ENCODE peak calls at places on chromosome 14, in five cellular contexts. One of them, this sample, is unnamed.

GRCh38 chr14:90818715-90819114 is 2.5 kb upstream of the TTC7B start:
- DNase-seq in breast epithelium: no peak
- DNase-seq in lower lobe of right lung: no peak
- DNase-seq in activated CD8-positive, alpha-beta T cell treated with anti-CD3 and anti-CD28 coated beads for 36 hours: no peak
- DNase-seq in sigmoid colon: no peak
- DNase-seq in this sample: no peak

GRCh38 chr14:33515441-33515840 is 435.4 kb downstream of the EGLN3 start:
- DNase-seq in lower lobe of right lung: no peak
- DNase-seq in activated CD8-positive, alpha-beta T cell treated with anti-CD3 and anti-CD28 coated beads for 36 hours: no peak
- DNase-seq in sigmoid colon: no peak
- DNase-seq in breast epithelium: no peak
- DNase-seq in this sample: no peak

GRCh38 chr14:106294324-106294723 is 767.9 kb downstream of the TMEM121 start:
- DNase-seq in breast epithelium: no peak
- DNase-seq in lower lobe of right lung: no peak
- DNase-seq in activated CD8-positive, alpha-beta T cell treated with anti-CD3 and anti-CD28 coated beads for 36 hours: no peak
- DNase-seq in sigmoid colon: no peak
- DNase-seq in this sample: no peak

GRCh38 chr14:81127785-81128184 is 93.0 kb downstream of the GTF2A1 start:
- DNase-seq in lower lobe of right lung: no peak
- DNase-seq in sigmoid colon: no peak
- DNase-seq in breast epithelium: no peak
- DNase-seq in activated CD8-positive, alpha-beta T cell treated with anti-CD3 and anti-CD28 coated beads for 36 hours: no peak
- DNase-seq in this sample: no peak

GRCh38 chr14:24310666-24311604 is at the start of gene LTB4R:
- DNase-seq in lower lobe of right lung: peak
- DNase-seq in breast epithelium: peak
- DNase-seq in activated CD8-positive, alpha-beta T cell treated with anti-CD3 and anti-CD28 coated beads for 36 hours: peak
- DNase-seq in sigmoid colon: peak
- DNase-seq in this sample: peak

GRCh38 chr14:96286251-96286650 is 30.2 kb downstream of the BDKRB1 start:
- DNase-seq in lower lobe of right lung: no peak
- DNase-seq in breast epithelium: no peak
- DNase-seq in activated CD8-positive, alpha-beta T cell treated with anti-CD3 and anti-CD28 coated beads for 36 hours: no peak
- DNase-seq in sigmoid colon: no peak
- DNase-seq in this sample: no peak

GRCh38 chr14:76811561-76811960 is 1.1 kb downstream of the ANGEL1 start:
- DNase-seq in activated CD8-positive, alpha-beta T cell treated with anti-CD3 and anti-CD28 coated beads for 36 hours: no peak
- DNase-seq in lower lobe of right lung: no peak
- DNase-seq in breast epithelium: no peak
- DNase-seq in sigmoid colon: no peak
- DNase-seq in this sample: no peak

GRCh38 chr14:40987481-40987880 is 619.2 kb upstream of the LRFN5 start:
- DNase-seq in lower lobe of right lung: no peak
- DNase-seq in sigmoid colon: no peak
- DNase-seq in activated CD8-positive, alpha-beta T cell treated with anti-CD3 and anti-CD28 coated beads for 36 hours: no peak
- DNase-seq in breast epithelium: no peak
- DNase-seq in this sample: no peak

GRCh38 chr14:52325126-52325525 is 11.0 kb downstream of the PTGER2 start:
- DNase-seq in breast epithelium: no peak
- DNase-seq in sigmoid colon: no peak
- DNase-seq in lower lobe of right lung: no peak
- DNase-seq in activated CD8-positive, alpha-beta T cell treated with anti-CD3 and anti-CD28 coated beads for 36 hours: peak
- DNase-seq in this sample: peak

GRCh38 chr14:80507292-80507869 is 296.1 kb upstream of the DIO2 start:
- DNase-seq in sigmoid colon: no peak
- DNase-seq in lower lobe of right lung: no peak
- DNase-seq in activated CD8-positive, alpha-beta T cell treated with anti-CD3 and anti-CD28 coated beads for 36 hours: no peak
- DNase-seq in breast epithelium: no peak
- DNase-seq in this sample: no peak

GRCh38 chr14:70188292-70188607 is 501 bp downstream of the SLC8A3 start:
- DNase-seq in breast epithelium: no peak
- DNase-seq in sigmoid colon: no peak
- DNase-seq in activated CD8-positive, alpha-beta T cell treated with anti-CD3 and anti-CD28 coated beads for 36 hours: peak
- DNase-seq in lower lobe of right lung: no peak
- DNase-seq in this sample: no peak

GRCh38 chr14:105912641-105913180 is 386.3 kb downstream of the TMEM121 start:
- DNase-seq in sigmoid colon: no peak
- DNase-seq in breast epithelium: no peak
- DNase-seq in activated CD8-positive, alpha-beta T cell treated with anti-CD3 and anti-CD28 coated beads for 36 hours: no peak
- DNase-seq in lower lobe of right lung: peak
- DNase-seq in this sample: no peak

GRCh38 chr14:24145700-24146621 is at the start of gene PSME2:
- DNase-seq in breast epithelium: no peak
- DNase-seq in activated CD8-positive, alpha-beta T cell treated with anti-CD3 and anti-CD28 coated beads for 36 hours: peak
- DNase-seq in sigmoid colon: no peak
- DNase-seq in lower lobe of right lung: no peak
- DNase-seq in this sample: no peak

GRCh38 chr14:48937796-48938195 is 648.4 kb downstream of the RPS29 start:
- DNase-seq in activated CD8-positive, alpha-beta T cell treated with anti-CD3 and anti-CD28 coated beads for 36 hours: no peak
- DNase-seq in sigmoid colon: peak
- DNase-seq in lower lobe of right lung: no peak
- DNase-seq in breast epithelium: no peak
- DNase-seq in this sample: no peak

GRCh38 chr14:72597834-72598233 is 296.1 kb downstream of the DPF3 start:
- DNase-seq in activated CD8-positive, alpha-beta T cell treated with anti-CD3 and anti-CD28 coated beads for 36 hours: no peak
- DNase-seq in breast epithelium: no peak
- DNase-seq in sigmoid colon: no peak
- DNase-seq in lower lobe of right lung: no peak
- DNase-seq in this sample: no peak

GRCh38 chr14:73710737-73711136 is 3.4 kb downstream of the PNMA1 start:
- DNase-seq in sigmoid colon: no peak
- DNase-seq in activated CD8-positive, alpha-beta T cell treated with anti-CD3 and anti-CD28 coated beads for 36 hours: no peak
- DNase-seq in breast epithelium: no peak
- DNase-seq in lower lobe of right lung: no peak
- DNase-seq in this sample: no peak

GRCh38 chr14:59427653-59428578 is 37.3 kb downstream of the GPR135 start:
- DNase-seq in sigmoid colon: peak
- DNase-seq in activated CD8-positive, alpha-beta T cell treated with anti-CD3 and anti-CD28 coated beads for 36 hours: peak
- DNase-seq in breast epithelium: no peak
- DNase-seq in lower lobe of right lung: no peak
- DNase-seq in this sample: no peak

GRCh38 chr14:51093371-51094281 is 1.3 kb downstream of the TRIM9 start:
- DNase-seq in lower lobe of right lung: no peak
- DNase-seq in sigmoid colon: peak
- DNase-seq in breast epithelium: peak
- DNase-seq in activated CD8-positive, alpha-beta T cell treated with anti-CD3 and anti-CD28 coated beads for 36 hours: peak
- DNase-seq in this sample: peak

GRCh38 chr14:58947816-58948440 is 240.5 kb upstream of the DAAM1 start:
- DNase-seq in lower lobe of right lung: no peak
- DNase-seq in breast epithelium: no peak
- DNase-seq in activated CD8-positive, alpha-beta T cell treated with anti-CD3 and anti-CD28 coated beads for 36 hours: peak
- DNase-seq in sigmoid colon: no peak
- DNase-seq in this sample: no peak

GRCh38 chr14:51337520-51337919 is 97.5 kb downstream of the TMX1 start:
- DNase-seq in lower lobe of right lung: no peak
- DNase-seq in breast epithelium: peak
- DNase-seq in activated CD8-positive, alpha-beta T cell treated with anti-CD3 and anti-CD28 coated beads for 36 hours: no peak
- DNase-seq in sigmoid colon: no peak
- DNase-seq in this sample: no peak

GRCh38 chr14:35858521-35859209 is 32.5 kb downstream of the BRMS1L start:
- DNase-seq in sigmoid colon: no peak
- DNase-seq in breast epithelium: no peak
- DNase-seq in activated CD8-positive, alpha-beta T cell treated with anti-CD3 and anti-CD28 coated beads for 36 hours: no peak
- DNase-seq in lower lobe of right lung: no peak
- DNase-seq in this sample: no peak

GRCh38 chr14:102029956-102030355 is 56.9 kb downstream of the HSP90AA1 start:
- DNase-seq in activated CD8-positive, alpha-beta T cell treated with anti-CD3 and anti-CD28 coated beads for 36 hours: no peak
- DNase-seq in sigmoid colon: no peak
- DNase-seq in breast epithelium: no peak
- DNase-seq in lower lobe of right lung: no peak
- DNase-seq in this sample: no peak

GRCh38 chr14:22841769-22842168 is 5.4 kb downstream of the MMP14 start:
- DNase-seq in sigmoid colon: peak
- DNase-seq in lower lobe of right lung: peak
- DNase-seq in breast epithelium: no peak
- DNase-seq in activated CD8-positive, alpha-beta T cell treated with anti-CD3 and anti-CD28 coated beads for 36 hours: no peak
- DNase-seq in this sample: peak

GRCh38 chr14:39015964-39016577 is 87.0 kb downstream of the SEC23A start:
- DNase-seq in sigmoid colon: no peak
- DNase-seq in breast epithelium: no peak
- DNase-seq in lower lobe of right lung: no peak
- DNase-seq in activated CD8-positive, alpha-beta T cell treated with anti-CD3 and anti-CD28 coated beads for 36 hours: no peak
- DNase-seq in this sample: no peak

GRCh38 chr14:77206877-77207389 is 25.3 kb downstream of the TMEM63C start:
- DNase-seq in breast epithelium: no peak
- DNase-seq in activated CD8-positive, alpha-beta T cell treated with anti-CD3 and anti-CD28 coated beads for 36 hours: no peak
- DNase-seq in lower lobe of right lung: no peak
- DNase-seq in sigmoid colon: no peak
- DNase-seq in this sample: no peak

GRCh38 chr14:95895720-95896119 is 19.1 kb downstream of the TUNAR start:
- DNase-seq in sigmoid colon: no peak
- DNase-seq in breast epithelium: no peak
- DNase-seq in activated CD8-positive, alpha-beta T cell treated with anti-CD3 and anti-CD28 coated beads for 36 hours: peak
- DNase-seq in lower lobe of right lung: no peak
- DNase-seq in this sample: peak

GRCh38 chr14:26394114-26394855 is 203.5 kb downstream of the NOVA1 start:
- DNase-seq in sigmoid colon: no peak
- DNase-seq in lower lobe of right lung: no peak
- DNase-seq in breast epithelium: no peak
- DNase-seq in activated CD8-positive, alpha-beta T cell treated with anti-CD3 and anti-CD28 coated beads for 36 hours: no peak
- DNase-seq in this sample: no peak

GRCh38 chr14:38948171-38948570 is 154.9 kb downstream of the SEC23A start:
- DNase-seq in sigmoid colon: no peak
- DNase-seq in activated CD8-positive, alpha-beta T cell treated with anti-CD3 and anti-CD28 coated beads for 36 hours: no peak
- DNase-seq in lower lobe of right lung: no peak
- DNase-seq in breast epithelium: no peak
- DNase-seq in this sample: no peak

GRCh38 chr14:77638738-77639137 is 22.3 kb upstream of the SPTLC2 start:
- DNase-seq in lower lobe of right lung: no peak
- DNase-seq in sigmoid colon: no peak
- DNase-seq in breast epithelium: no peak
- DNase-seq in activated CD8-positive, alpha-beta T cell treated with anti-CD3 and anti-CD28 coated beads for 36 hours: no peak
- DNase-seq in this sample: no peak

GRCh38 chr14:54301349-54301748 is 95.5 kb upstream of the CDKN3 start:
- DNase-seq in lower lobe of right lung: peak
- DNase-seq in sigmoid colon: no peak
- DNase-seq in activated CD8-positive, alpha-beta T cell treated with anti-CD3 and anti-CD28 coated beads for 36 hours: no peak
- DNase-seq in breast epithelium: no peak
- DNase-seq in this sample: no peak

DNA sequence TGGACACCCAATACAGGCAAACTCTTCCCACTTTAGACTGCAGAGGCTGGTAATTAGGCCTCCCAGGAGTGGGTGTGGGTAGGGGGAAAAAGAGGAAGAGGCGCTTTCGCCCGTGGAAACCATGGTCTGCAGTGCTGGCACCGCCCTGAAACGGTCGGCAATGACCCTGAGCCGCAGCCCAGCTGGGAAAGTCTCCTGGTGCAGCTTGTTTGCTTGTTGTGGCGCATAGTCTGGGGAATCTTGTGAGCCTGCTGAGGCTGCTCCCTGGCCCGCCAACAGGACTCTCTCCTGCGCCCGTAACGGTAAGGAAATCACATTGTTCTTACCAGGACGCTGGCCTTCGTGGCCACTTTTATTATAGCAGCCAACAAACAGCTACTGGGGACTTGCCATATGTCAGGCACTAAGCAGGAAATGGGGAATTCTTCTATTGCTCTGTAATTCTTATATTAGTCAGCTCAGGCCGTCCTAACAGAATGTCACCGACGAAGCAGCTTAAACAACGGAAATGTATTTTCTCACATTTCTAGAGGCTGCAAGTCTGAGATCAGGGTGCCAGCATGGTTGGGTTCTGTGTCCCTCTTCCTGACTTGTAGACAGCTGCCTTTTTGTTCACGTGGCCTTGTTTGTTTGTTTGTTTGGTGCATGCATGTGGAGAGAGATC is 52.5 kb upstream of the RIN3 start:
- DNase-seq in activated CD8-positive, alpha-beta T cell treated with anti-CD3 and anti-CD28 coated beads for 36 hours: peak
- DNase-seq in lower lobe of right lung: no peak
- DNase-seq in breast epithelium: no peak
- DNase-seq in sigmoid colon: peak
- DNase-seq in this sample: no peak
- TF ChIP-seq CTCF in activated CD8-positive, alpha-beta T cell treated with anti-CD3 and anti-CD28 coated beads for 36 hours: no peak
- TF ChIP-seq CTCF in lower lobe of right lung: no peak
- TF ChIP-seq CTCF in breast epithelium: no peak
- TF ChIP-seq CTCF in sigmoid colon: no peak
- TF ChIP-seq CTCF in this sample: no peak

DNA sequence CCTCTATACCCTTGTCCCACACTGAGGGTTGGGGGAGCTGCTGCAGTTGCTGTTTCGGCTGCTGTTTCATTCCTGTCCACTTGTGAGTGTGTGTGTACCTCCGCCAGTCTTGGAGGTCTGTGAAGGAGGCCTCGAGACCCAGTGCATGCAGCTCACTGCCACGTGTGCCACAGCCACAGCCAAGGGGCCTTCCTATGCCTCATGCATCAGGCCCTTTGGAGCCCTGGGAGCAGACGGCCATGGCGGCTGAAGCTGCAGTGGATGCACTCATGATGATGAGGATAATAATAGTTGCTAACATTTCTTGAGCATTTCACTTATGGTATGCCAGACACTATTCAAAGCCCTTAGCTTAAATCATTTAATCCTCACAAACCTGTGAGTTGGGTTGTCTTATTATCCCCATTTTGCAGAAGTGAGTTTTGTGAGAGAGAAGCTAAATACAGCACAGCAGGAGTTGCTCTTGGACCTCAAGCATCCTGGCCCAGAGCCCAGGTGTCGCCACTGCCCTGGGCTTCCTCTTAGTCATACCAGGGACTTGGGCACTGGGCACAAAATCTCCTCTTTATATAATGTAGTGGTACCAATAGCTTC is 156.6 kb downstream of the PRKCH start:
- DNase-seq in activated CD8-positive, alpha-beta T cell treated with anti-CD3 and anti-CD28 coated beads for 36 hours: peak
- DNase-seq in sigmoid colon: peak
- DNase-seq in breast epithelium: peak
- DNase-seq in lower lobe of right lung: peak
- DNase-seq in this sample: no peak
- TF ChIP-seq CTCF in activated CD8-positive, alpha-beta T cell treated with anti-CD3 and anti-CD28 coated beads for 36 hours: no peak
- TF ChIP-seq CTCF in sigmoid colon: no peak
- TF ChIP-seq CTCF in breast epithelium: no peak
- TF ChIP-seq CTCF in lower lobe of right lung: no peak
- TF ChIP-seq CTCF in this sample: no peak

GRCh38 chr14:75404843-75405242 is 23.0 kb upstream of the JDP2 start:
- DNase-seq in activated CD8-positive, alpha-beta T cell treated with anti-CD3 and anti-CD28 coated beads for 36 hours: no peak
- DNase-seq in lower lobe of right lung: no peak
- DNase-seq in breast epithelium: no peak
- DNase-seq in sigmoid colon: no peak
- DNase-seq in this sample: no peak

GRCh38 chr14:75406102-75406501 is 21.7 kb upstream of the JDP2 start:
- DNase-seq in lower lobe of right lung: no peak
- DNase-seq in sigmoid colon: no peak
- DNase-seq in breast epithelium: no peak
- DNase-seq in activated CD8-positive, alpha-beta T cell treated with anti-CD3 and anti-CD28 coated beads for 36 hours: no peak
- DNase-seq in this sample: no peak

GRCh38 chr14:75411194-75411552 is 16.6 kb upstream of the JDP2 start:
- DNase-seq in lower lobe of right lung: no peak
- DNase-seq in breast epithelium: no peak
- DNase-seq in activated CD8-positive, alpha-beta T cell treated with anti-CD3 and anti-CD28 coated beads for 36 hours: no peak
- DNase-seq in sigmoid colon: no peak
- DNase-seq in this sample: no peak

GRCh38 chr14:75413013-75413412 is 14.8 kb upstream of the JDP2 start:
- DNase-seq in lower lobe of right lung: no peak
- DNase-seq in activated CD8-positive, alpha-beta T cell treated with anti-CD3 and anti-CD28 coated beads for 36 hours: no peak
- DNase-seq in sigmoid colon: no peak
- DNase-seq in breast epithelium: no peak
- DNase-seq in this sample: no peak

GRCh38 chr14:75409425-75410205 is 18.2 kb upstream of the JDP2 start:
- DNase-seq in breast epithelium: no peak
- DNase-seq in lower lobe of right lung: no peak
- DNase-seq in sigmoid colon: no peak
- DNase-seq in activated CD8-positive, alpha-beta T cell treated with anti-CD3 and anti-CD28 coated beads for 36 hours: no peak
- DNase-seq in this sample: no peak
- TF ChIP-seq CTCF in breast epithelium: no peak
- TF ChIP-seq CTCF in lower lobe of right lung: no peak
- TF ChIP-seq CTCF in sigmoid colon: no peak
- TF ChIP-seq CTCF in activated CD8-positive, alpha-beta T cell treated with anti-CD3 and anti-CD28 coated beads for 36 hours: no peak
- TF ChIP-seq CTCF in this sample: no peak

GRCh38 chr14:92456215-92457017 is 57.2 kb upstream of the RIN3 start:
- DNase-seq in lower lobe of right lung: peak
- DNase-seq in sigmoid colon: peak
- DNase-seq in activated CD8-positive, alpha-beta T cell treated with anti-CD3 and anti-CD28 coated beads for 36 hours: peak
- DNase-seq in breast epithelium: no peak
- DNase-seq in this sample: peak
- TF ChIP-seq CTCF in lower lobe of right lung: peak
- TF ChIP-seq CTCF in sigmoid colon: peak
- TF ChIP-seq CTCF in activated CD8-positive, alpha-beta T cell treated with anti-CD3 and anti-CD28 coated beads for 36 hours: peak
- TF ChIP-seq CTCF in breast epithelium: peak
- TF ChIP-seq CTCF in this sample: peak

This sample was measured in GM13977.